ENCODE peak calls at places on chromosomes 5 and 9, in seven cellular contexts. One of them, this sample, is unnamed.

GRCh38 chr5:1165864-1166263 is 35.5 kb upstream of the SLC6A19 start:
- DNase-seq in HS-5: no peak
- DNase-seq in midbrain: no peak
- DNase-seq in GM23248: no peak
- DNase-seq in tibial artery: no peak
- DNase-seq in hypothalamus: no peak
- DNase-seq in mesothelial cell of epicardium: no peak
- DNase-seq in this sample: no peak

GRCh38 chr5:178416206-178416882 is 173.8 kb downstream of the COL23A1 start:
- DNase-seq in tibial artery: no peak
- DNase-seq in GM23248: no peak
- DNase-seq in mesothelial cell of epicardium: no peak
- DNase-seq in midbrain: no peak
- DNase-seq in HS-5: no peak
- DNase-seq in hypothalamus: no peak
- DNase-seq in this sample: no peak

GRCh38 chr5:172454355-172455086 is at the start of gene SH3PXD2B:
- DNase-seq in tibial artery: peak
- DNase-seq in GM23248: peak
- DNase-seq in HS-5: no peak
- DNase-seq in hypothalamus: no peak
- DNase-seq in midbrain: peak
- DNase-seq in mesothelial cell of epicardium: peak
- DNase-seq in this sample: no peak

GRCh38 chr9:37920471-37921167 is 16.7 kb upstream of the SLC25A51 start:
- DNase-seq in GM23248: no peak
- DNase-seq in mesothelial cell of epicardium: no peak
- DNase-seq in midbrain: no peak
- DNase-seq in hypothalamus: no peak
- DNase-seq in tibial artery: peak
- DNase-seq in HS-5: no peak
- DNase-seq in this sample: no peak

GRCh38 chr9:127158995-127159801 is 36.8 kb upstream of the ANGPTL2 start:
- DNase-seq in mesothelial cell of epicardium: no peak
- DNase-seq in midbrain: peak
- DNase-seq in HS-5: peak
- DNase-seq in hypothalamus: peak
- DNase-seq in tibial artery: peak
- DNase-seq in GM23248: peak
- DNase-seq in this sample: peak

GRCh38 chr5:18772475-18772874 is 1138.2 kb downstream of the TAF11L14 start:
- DNase-seq in midbrain: no peak
- DNase-seq in GM23248: no peak
- DNase-seq in mesothelial cell of epicardium: no peak
- DNase-seq in tibial artery: no peak
- DNase-seq in hypothalamus: no peak
- DNase-seq in HS-5: peak
- DNase-seq in this sample: no peak

GRCh38 chr9:764105-764524 is 77.4 kb upstream of the DMRT1 start:
- DNase-seq in hypothalamus: no peak
- DNase-seq in GM23248: peak
- DNase-seq in tibial artery: peak
- DNase-seq in HS-5: peak
- DNase-seq in mesothelial cell of epicardium: peak
- DNase-seq in midbrain: peak
- DNase-seq in this sample: peak

GRCh38 chr9:18596920-18597319 is 123.0 kb downstream of the ADAMTSL1 start:
- DNase-seq in hypothalamus: no peak
- DNase-seq in HS-5: peak
- DNase-seq in mesothelial cell of epicardium: no peak
- DNase-seq in tibial artery: no peak
- DNase-seq in midbrain: no peak
- DNase-seq in GM23248: peak
- DNase-seq in this sample: peak

GRCh38 chr5:78486223-78486622 is 125.8 kb downstream of the SCAMP1 start:
- DNase-seq in midbrain: no peak
- DNase-seq in mesothelial cell of epicardium: no peak
- DNase-seq in hypothalamus: no peak
- DNase-seq in HS-5: no peak
- DNase-seq in tibial artery: no peak
- DNase-seq in GM23248: no peak
- DNase-seq in this sample: no peak